ENCODE peak calls at places on chromosomes 7 and 10, in five cellular contexts. W, P, R, V and O are unnamed samples. For H3K4me1, H3K36me3 and H3K27me3, the result is how much of the 10 kb centered on the place peaks cover.

GRCh38 chr7:83347836-83348482 is 185.3 kb upstream of the PCLO start:
- DNase-seq in W (peak), V (peak), P (peak), R (peak), O (no peak)

GRCh38 chr7:140058517-140058916 is 4.2 kb downstream of the PARP12 start:
- DNase-seq in P (no peak), W (no peak), V (no peak), R (no peak), O (peak)

GRCh38 chr7:79778786-79779382 is 325.4 kb upstream of the MAGI2 start:
- DNase-seq in R (no peak), V (peak), P (peak), W (peak), O (no peak)

GRCh38 chr10:25176421-25176968 is 1.7 kb downstream of the GPR158 start:
- DNase-seq in R (no peak), W (no peak), V (no peak), P (no peak), O (no peak)

GRCh38 chr10:97667462-97667861 is 19.6 kb downstream of the AVPI1 start:
- DNase-seq in P (no peak), R (no peak), W (no peak), V (no peak), O (no peak)

GRCh38 chr10:12638103-12638502 is 288.8 kb downstream of the CAMK1D start:
- DNase-seq in V (peak), P (peak), W (peak), R (no peak), O (no peak)

GRCh38 chr7:96016056-96016455 is 243.7 kb downstream of the DYNC1I1 start:
- DNase-seq in W (no peak), R (no peak), P (no peak), V (no peak), O (no peak)

GRCh38 chr7:134209322-134210015 is 82.3 kb downstream of the LRGUK start:
- DNase-seq in W (no peak), P (no peak), V (no peak), R (no peak), O (no peak)

GRCh38 chr7:130887182-130888016 is 153.4 kb upstream of the KLF14 start:
- DNase-seq in P (peak), V (peak), R (peak), W (peak), O (no peak)

DNA sequence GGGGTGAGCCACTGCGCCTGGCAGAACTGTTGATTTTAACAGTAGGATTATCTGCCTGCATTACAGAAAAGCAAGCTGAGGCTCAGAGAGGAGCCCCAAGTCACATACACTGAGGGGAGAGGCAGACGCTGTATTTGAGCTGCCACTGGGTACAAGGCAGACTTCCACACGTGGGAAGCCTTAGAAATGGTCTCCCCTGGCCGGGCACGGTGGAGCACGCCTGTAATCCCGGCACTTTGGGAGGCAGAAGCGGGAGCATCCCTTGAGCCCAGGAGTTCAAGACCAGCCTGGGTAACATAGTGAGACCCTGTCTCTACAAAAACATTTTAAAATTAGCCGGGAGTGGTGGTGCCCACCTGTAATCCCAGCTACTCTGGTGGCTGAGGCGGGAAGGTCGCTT is 902 bp upstream of the FZD9 start:
- DNase-seq in V (no peak), W (no peak), P (no peak), R (no peak), O (no peak)
- H3K4me1 ChIP-seq in V (under half), W (under half), P (under half), R (under half), O (under half)

GRCh38 chr10:133282846-133283390 is 6.2 kb upstream of the ADAM8 start:
- DNase-seq in V (no peak), W (no peak), R (no peak), P (no peak), O (no peak)
- H3K36me3 ChIP-seq in V (half or more), W (half or more), R (under half), P (half or more), O (half or more)

DNA sequence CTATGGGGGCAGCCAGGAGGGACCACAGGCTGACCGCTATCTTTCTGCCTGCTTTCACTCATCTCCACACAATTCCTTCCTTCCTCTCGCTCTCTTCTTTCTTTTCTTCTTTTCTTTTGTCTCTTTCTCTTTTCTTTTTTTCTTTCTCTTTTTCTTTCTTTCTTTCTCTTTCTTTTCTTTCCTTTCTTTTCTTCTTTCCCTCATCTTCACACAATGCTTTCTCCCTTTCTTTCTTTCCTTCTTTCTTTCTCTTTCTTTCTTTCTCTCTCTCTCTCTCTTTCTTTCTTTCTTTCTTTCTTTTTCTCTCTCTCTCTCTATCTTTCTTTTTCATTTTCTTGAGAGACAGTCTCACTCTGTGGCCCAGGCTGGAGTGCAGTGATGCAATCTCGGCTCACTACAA is 6.8 kb upstream of the MUC12 start:
- DNase-seq in R (no peak), W (no peak), P (no peak), V (no peak), O (no peak)
- H3K27me3 ChIP-seq in R (under half), W (half or more), P (half or more), V (half or more), O (under half)

DNA sequence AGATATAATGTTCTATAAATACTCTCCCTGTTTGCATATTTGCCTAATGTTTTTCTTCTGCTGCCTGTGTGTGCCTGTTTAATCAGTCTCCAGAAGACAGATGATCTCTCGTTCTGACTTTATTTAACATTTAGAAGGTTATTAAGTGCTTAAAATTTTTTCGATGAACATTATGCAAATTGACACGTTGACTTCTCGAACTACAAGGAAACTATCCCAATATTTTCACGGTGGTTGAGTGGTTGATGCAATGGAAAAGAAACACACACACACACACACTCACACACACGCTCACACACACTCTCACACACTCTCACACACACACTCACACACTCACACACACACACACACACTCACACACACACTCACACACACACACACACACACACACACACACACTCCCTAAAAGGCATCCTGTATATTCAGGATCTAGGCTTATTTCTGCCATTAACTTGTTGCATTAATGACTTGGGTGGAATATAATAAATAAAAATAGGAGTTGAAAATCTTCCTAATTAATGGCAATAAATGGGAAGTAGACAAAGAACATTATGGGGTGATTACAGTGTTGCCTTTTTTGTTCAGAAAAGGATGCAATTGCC is 297.2 kb downstream of the PRPF18 start:
- DNase-seq in V (no peak), R (no peak), P (no peak), W (no peak), O (no peak)
- H3K4me1 ChIP-seq in V (under half), R (under half), P (under half), W (under half), O (under half)

DNA sequence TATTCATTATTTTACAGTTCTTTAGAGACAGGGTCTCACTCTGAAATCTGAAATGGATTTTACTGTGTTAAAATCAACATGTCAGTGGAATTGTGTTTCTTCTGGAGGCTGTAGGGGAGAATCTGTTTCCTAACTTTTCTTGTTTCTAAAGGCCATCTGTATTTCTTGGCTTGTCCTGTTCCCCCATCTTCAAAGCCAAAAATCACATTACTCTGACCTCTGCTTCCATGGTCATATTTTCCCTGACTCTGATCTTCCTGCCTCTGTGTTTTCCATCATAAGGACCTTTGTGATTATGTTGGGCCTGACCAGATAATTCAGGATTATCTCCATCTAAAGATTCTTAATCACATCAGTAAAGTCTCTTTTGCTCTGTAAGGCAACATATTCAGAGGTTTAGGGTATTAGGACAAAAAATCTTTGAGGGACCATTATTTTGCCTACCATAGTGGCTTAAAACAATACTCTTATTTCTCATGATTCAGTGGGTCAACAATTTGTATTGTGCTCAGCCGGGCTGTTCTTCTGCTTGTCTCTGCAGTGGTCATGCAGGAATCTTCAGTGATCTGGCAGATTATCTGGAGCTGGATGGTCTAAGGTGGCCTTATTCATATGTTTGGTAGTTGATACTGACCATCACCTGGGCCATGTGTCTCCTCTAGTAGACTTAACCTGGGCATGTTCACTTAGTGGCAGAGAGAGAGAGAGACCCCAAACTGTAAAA is 5.7 kb downstream of the ANLN start:
- DNase-seq in W (no peak), V (no peak), R (no peak), P (no peak), O (no peak)
- H3K36me3 ChIP-seq in W (under half), V (under half), R (half or more), P (under half), O (under half)

GRCh38 chr7:142808461-142808801 is 37.7 kb downstream of the PRSS2 start:
- DNase-seq in V (no peak), R (peak), W (no peak), P (no peak), O (no peak)
- H3K27me3 ChIP-seq in V (half or more), R (under half), W (under half), P (under half), O (under half)

GRCh38 chr10:51273572-51273971 is 199.3 kb downstream of the PRKG1 start:
- DNase-seq in R (no peak), W (no peak), V (no peak), P (no peak), O (no peak)

GRCh38 chr10:51272580-51272979 is 198.3 kb downstream of the PRKG1 start:
- DNase-seq in V (no peak), W (no peak), P (peak), R (no peak), O (no peak)

GRCh38 chr10:51266496-51266895 is 192.2 kb downstream of the PRKG1 start:
- DNase-seq in P (peak), V (no peak), W (no peak), R (no peak), O (no peak)

GRCh38 chr10:51269816-51270215 is 195.5 kb downstream of the PRKG1 start:
- DNase-seq in V (no peak), W (peak), P (peak), R (peak), O (no peak)
- H3K4me1 ChIP-seq in V (under half), W (under half), P (under half), R (under half), O (under half)

DNA sequence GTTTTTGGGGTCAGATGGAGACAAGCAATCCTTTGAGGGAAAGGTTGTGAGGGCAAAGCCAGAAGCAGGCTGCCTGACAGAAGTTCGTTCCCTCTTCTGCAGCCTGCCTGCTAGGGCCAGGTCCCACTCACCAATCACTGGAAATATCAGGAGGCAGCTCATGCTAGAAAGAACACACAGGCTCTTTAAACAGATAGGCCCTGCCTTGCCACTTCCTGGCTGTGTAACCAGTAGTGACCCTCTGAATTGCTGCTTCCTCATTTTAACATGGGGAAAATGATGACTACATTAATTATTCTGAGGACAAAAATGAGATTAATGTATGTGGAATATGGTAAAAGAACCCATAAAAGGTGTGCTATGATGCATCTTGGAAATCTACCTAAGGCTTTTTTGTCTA is 50.5 kb upstream of the MRLN start:
- DNase-seq in W (no peak), R (no peak), P (no peak), V (no peak), O (no peak)
- H3K36me3 ChIP-seq in W (under half), R (under half), P (half or more), V (under half), O (half or more)

GRCh38 chr7:157682946-157683239 is 346.1 kb downstream of the DNAJB6 start:
- DNase-seq in W (no peak), V (no peak), P (no peak), R (no peak), O (no peak)

GRCh38 chr7:157685430-157686284 is 348.9 kb downstream of the DNAJB6 start:
- DNase-seq in V (no peak), P (no peak), W (no peak), R (no peak), O (no peak)

GRCh38 chr7:157684596-157685429 is 348.0 kb downstream of the DNAJB6 start:
- DNase-seq in P (no peak), R (no peak), W (no peak), V (no peak), O (no peak)

GRCh38 chr7:157683251-157684156 is 346.7 kb downstream of the DNAJB6 start:
- DNase-seq in V (no peak), P (no peak), W (no peak), R (no peak), O (no peak)

GRCh38 chr7:157684157-157684595 is 347.4 kb downstream of the DNAJB6 start:
- DNase-seq in V (no peak), R (no peak), P (no peak), W (no peak), O (no peak)
- H3K27me3 ChIP-seq in V (half or more), R (under half), P (half or more), W (under half), O (half or more)

GRCh38 chr10:114278140-114278883 is 39.3 kb downstream of the VWA2 start:
- DNase-seq in P (no peak), V (no peak), R (no peak), W (no peak), O (no peak)
- H3K4me1 ChIP-seq in P (under half), V (under half), R (under half), W (under half), O (under half)